ENCODE peak calls at places on chromosomes 13 and 19, in four cellular contexts. P, O, E and N are unnamed samples.

GRCh38 chr19:14492756-14493337 is 3.1 kb downstream of the GIPC1 start:
- DNase-seq in O (no peak), P (no peak), E (no peak), N (no peak)

GRCh38 chr19:5090780-5091575 is 122.1 kb downstream of the KDM4B start:
- DNase-seq in P (no peak), O (no peak), E (no peak), N (no peak)

GRCh38 chr13:35191883-35192282 is 249.8 kb downstream of the NBEA start:
- DNase-seq in E (no peak), O (no peak), P (no peak), N (no peak)

GRCh38 chr13:96200810-96201209 is 110.9 kb downstream of the HS6ST3 start:
- DNase-seq in O (no peak), P (no peak), E (no peak), N (no peak)

GRCh38 chr19:18310118-18310909 is 12.6 kb downstream of the LSM4 start:
- DNase-seq in E (no peak), P (no peak), O (no peak), N (no peak)

GRCh38 chr13:109249780-109250528 is 536.4 kb downstream of the IRS2 start:
- DNase-seq in E (no peak), P (no peak), O (no peak), N (no peak)

GRCh38 chr13:73820688-73821087 is 313.5 kb downstream of the KLF12 start:
- DNase-seq in O (no peak), E (no peak), P (no peak), N (no peak)

GRCh38 chr13:82477436-82477835 is 1404.8 kb downstream of the SLITRK1 start:
- DNase-seq in P (no peak), O (no peak), E (no peak), N (no peak)

GRCh38 chr13:67168384-67168783 is 61.8 kb downstream of the PCDH9 start:
- DNase-seq in O (no peak), E (no peak), P (no peak), N (no peak)

GRCh38 chr13:110629735-110630134 is 14.4 kb downstream of the NAXD start:
- DNase-seq in P (no peak), O (no peak), E (no peak), N (peak; percentile 52)

GRCh38 chr19:6806488-6806887 is 34.0 kb downstream of the VAV1 start:
- DNase-seq in P (no peak), E (no peak), O (no peak), N (no peak)

GRCh38 chr13:93249259-93249917 is 22.8 kb downstream of the GPC6 start:
- DNase-seq in E (no peak), P (no peak), O (no peak), N (no peak)

GRCh38 chr19:52722062-52723005 is 12.5 kb downstream of the ZNF611 start:
- DNase-seq in P (no peak), O (no peak), E (no peak), N (no peak)

GRCh38 chr19:10533656-10534386 is 9.9 kb upstream of the ATG4D start:
- DNase-seq in E (no peak), O (no peak), P (no peak), N (no peak)

GRCh38 chr19:2612619-2613249 is 89.8 kb downstream of the GNG7 start:
- DNase-seq in P (no peak), O (peak; percentile 34), E (no peak), N (no peak)

GRCh38 chr13:101673360-101674105 is 221.1 kb downstream of the ITGBL1 start:
- DNase-seq in E (no peak), O (no peak), P (no peak), N (no peak)

GRCh38 chr13:99129050-99129449 is 71.6 kb upstream of the UBAC2 start:
- DNase-seq in P (no peak), O (no peak), E (no peak), N (no peak)

GRCh38 chr13:74444161-74444571 is 310.0 kb upstream of the KLF12 start:
- DNase-seq in E (no peak), O (no peak), P (no peak), N (no peak)

GRCh38 chr13:113429608-113429985 is 23.7 kb downstream of the ADPRHL1 start:
- DNase-seq in P (no peak), O (no peak), E (no peak), N (no peak)

GRCh38 chr19:29266001-29266400 is 53.0 kb upstream of the UQCRFS1 start:
- DNase-seq in E (no peak), P (no peak), O (no peak), N (no peak)

GRCh38 chr13:32150794-32151193 is 119.2 kb downstream of the FRY start:
- DNase-seq in P (no peak), O (no peak), E (no peak), N (no peak)

GRCh38 chr13:101211261-101211660 is 205.0 kb downstream of the NALCN start:
- DNase-seq in P (no peak), E (no peak), O (no peak), N (no peak)

GRCh38 chr13:95432141-95432540 is 120.4 kb upstream of the CLDN10 start:
- DNase-seq in P (no peak), E (no peak), O (no peak), N (no peak)

GRCh38 chr13:78319101-78319627 is 284.2 kb downstream of the POU4F1 start:
- DNase-seq in P (no peak), O (no peak), E (no peak), N (no peak)

GRCh38 chr19:2474232-2475017 is 1.5 kb upstream of the GADD45B start:
- DNase-seq in E (peak; percentile 48), P (no peak), O (peak; percentile 91), N (peak; percentile 88)

GRCh38 chr19:35963514-35963913 is 27.3 kb downstream of the LRFN3 start:
- DNase-seq in P (no peak), O (no peak), E (no peak), N (peak; percentile 34)

GRCh38 chr19:956747-957451 is 27.2 kb upstream of the WDR18 start:
- DNase-seq in P (no peak), O (no peak), E (no peak), N (no peak)

GRCh38 chr19:35712529-35712909 is 5.3 kb upstream of the KMT2B start:
- DNase-seq in P (no peak), E (no peak), O (no peak), N (no peak)

GRCh38 chr19:34327851-34328250 is 37.1 kb upstream of the GPI start:
- DNase-seq in E (no peak), O (no peak), P (no peak), N (no peak)

GRCh38 chr13:74250738-74251190 is 116.6 kb upstream of the KLF12 start:
- DNase-seq in E (no peak), O (no peak), P (no peak), N (no peak)

GRCh38 chr19:461664-462551 is 1.1 kb upstream of the SHC2 start:
- DNase-seq in O (no peak), E (no peak), P (no peak), N (no peak)

GRCh38 chr13:32940601-32941000 is 75.6 kb upstream of the KL start:
- DNase-seq in E (no peak), P (no peak), O (no peak), N (no peak)

GRCh38 chr13:89402211-89402610 is 1731.0 kb downstream of the SLITRK5 start:
- DNase-seq in O (no peak), E (no peak), P (no peak), N (no peak)

GRCh38 chr13:101627556-101627943 is 175.1 kb downstream of the ITGBL1 start:
- DNase-seq in O (no peak), E (no peak), P (no peak), N (no peak)

GRCh38 chr13:74839656-74840055 is 642.3 kb downstream of the TBC1D4 start:
- DNase-seq in P (no peak), E (no peak), O (no peak), N (no peak)

GRCh38 chr19:40089462-40089861 is 1.3 kb downstream of the ZNF780A start:
- DNase-seq in P (no peak), E (no peak), O (no peak), N (no peak)

GRCh38 chr13:91052873-91053272 is 294.6 kb upstream of the MIR17HG start:
- DNase-seq in O (no peak), P (no peak), E (no peak), N (no peak)

GRCh38 chr19:5828661-5829566 is 10.6 kb downstream of the FUT6 start:
- DNase-seq in O (no peak), E (no peak), P (no peak), N (no peak)

GRCh38 chr13:108755084-108755483 is 125.7 kb downstream of the MYO16 start:
- DNase-seq in E (no peak), P (no peak), O (no peak), N (no peak)